ENCODE peak calls at places on chromosomes 12 and 14, in ten cellular contexts. One of them, this sample, is unnamed.
A peak's percentile ranks its signal among the peaks of the same experiment; 100 is the strongest.

GRCh38 chr14:68106456-68106855 is 286.9 kb downstream of the RAD51B start:
- DNase-seq in astrocyte: no peak
- DNase-seq in body of pancreas: no peak
- DNase-seq in PC-3: no peak
- DNase-seq in thoracic aorta: no peak
- DNase-seq in CD8-positive, alpha-beta memory T cell: no peak
- DNase-seq in transverse colon: no peak
- DNase-seq in pancreas: no peak
- DNase-seq in lower lobe of right lung: no peak
- DNase-seq in colonic mucosa: no peak
- DNase-seq in this sample: no peak

GRCh38 chr12:132218915-132219314 is 74.7 kb downstream of the NOC4L start:
- DNase-seq in lower lobe of right lung: no peak
- DNase-seq in PC-3: peak; percentile 64
- DNase-seq in colonic mucosa: no peak
- DNase-seq in thoracic aorta: no peak
- DNase-seq in pancreas: no peak
- DNase-seq in CD8-positive, alpha-beta memory T cell: no peak
- DNase-seq in astrocyte: no peak
- DNase-seq in transverse colon: no peak
- DNase-seq in body of pancreas: no peak
- DNase-seq in this sample: no peak

GRCh38 chr12:64882687-64883086 is 58.2 kb downstream of the TBC1D30 start:
- DNase-seq in PC-3: no peak
- DNase-seq in CD8-positive, alpha-beta memory T cell: no peak
- DNase-seq in lower lobe of right lung: no peak
- DNase-seq in pancreas: no peak
- DNase-seq in thoracic aorta: no peak
- DNase-seq in transverse colon: no peak
- DNase-seq in colonic mucosa: no peak
- DNase-seq in body of pancreas: no peak
- DNase-seq in astrocyte: no peak
- DNase-seq in this sample: no peak

GRCh38 chr14:56733396-56733795 is 76.9 kb downstream of the OTX2 start:
- DNase-seq in body of pancreas: no peak
- DNase-seq in colonic mucosa: no peak
- DNase-seq in lower lobe of right lung: no peak
- DNase-seq in astrocyte: no peak
- DNase-seq in CD8-positive, alpha-beta memory T cell: no peak
- DNase-seq in PC-3: no peak
- DNase-seq in thoracic aorta: no peak
- DNase-seq in transverse colon: no peak
- DNase-seq in pancreas: no peak
- DNase-seq in this sample: no peak

GRCh38 chr14:99229654-99230215 is 42.3 kb downstream of the BCL11B start:
- DNase-seq in transverse colon: no peak
- DNase-seq in CD8-positive, alpha-beta memory T cell: peak; percentile 37
- DNase-seq in astrocyte: peak; percentile 14
- DNase-seq in thoracic aorta: no peak
- DNase-seq in body of pancreas: no peak
- DNase-seq in PC-3: no peak
- DNase-seq in lower lobe of right lung: no peak
- DNase-seq in pancreas: no peak
- DNase-seq in colonic mucosa: no peak
- DNase-seq in this sample: no peak

GRCh38 chr12:76621582-76622024 is 62.0 kb upstream of the OSBPL8 start:
- DNase-seq in CD8-positive, alpha-beta memory T cell: peak; percentile 45
- DNase-seq in pancreas: peak; percentile 79
- DNase-seq in colonic mucosa: peak; percentile 83
- DNase-seq in lower lobe of right lung: peak; percentile 54
- DNase-seq in thoracic aorta: peak; percentile 20
- DNase-seq in PC-3: peak; percentile 85
- DNase-seq in transverse colon: peak; percentile 82
- DNase-seq in astrocyte: peak; percentile 50
- DNase-seq in body of pancreas: peak; percentile 82
- DNase-seq in this sample: peak; percentile 72

GRCh38 chr12:132410296-132410625 is 79.7 kb upstream of the FBRSL1 start:
- DNase-seq in CD8-positive, alpha-beta memory T cell: no peak
- DNase-seq in thoracic aorta: no peak
- DNase-seq in colonic mucosa: no peak
- DNase-seq in astrocyte: no peak
- DNase-seq in pancreas: no peak
- DNase-seq in PC-3: no peak
- DNase-seq in body of pancreas: no peak
- DNase-seq in transverse colon: no peak
- DNase-seq in lower lobe of right lung: no peak
- DNase-seq in this sample: no peak

GRCh38 chr14:96053600-96054381 is 14.6 kb downstream of the C14orf132 start:
- DNase-seq in PC-3: peak; percentile 20
- DNase-seq in transverse colon: peak; percentile 41
- DNase-seq in body of pancreas: no peak
- DNase-seq in astrocyte: peak; percentile 100
- DNase-seq in colonic mucosa: peak; percentile 38
- DNase-seq in lower lobe of right lung: no peak
- DNase-seq in pancreas: no peak
- DNase-seq in CD8-positive, alpha-beta memory T cell: no peak
- DNase-seq in thoracic aorta: peak; percentile 88
- DNase-seq in this sample: peak; percentile 98

GRCh38 chr14:32588448-32589320 is 259.6 kb downstream of the AKAP6 start:
- DNase-seq in transverse colon: no peak
- DNase-seq in PC-3: peak; percentile 77
- DNase-seq in colonic mucosa: no peak
- DNase-seq in CD8-positive, alpha-beta memory T cell: no peak
- DNase-seq in body of pancreas: peak; percentile 15
- DNase-seq in thoracic aorta: no peak
- DNase-seq in pancreas: peak; percentile 13
- DNase-seq in lower lobe of right lung: no peak
- DNase-seq in astrocyte: peak; percentile 40
- DNase-seq in this sample: no peak

GRCh38 chr12:109255377-109255776 is 53.7 kb downstream of the FOXN4 start:
- DNase-seq in pancreas: no peak
- DNase-seq in CD8-positive, alpha-beta memory T cell: no peak
- DNase-seq in body of pancreas: no peak
- DNase-seq in PC-3: peak; percentile 43
- DNase-seq in astrocyte: no peak
- DNase-seq in lower lobe of right lung: no peak
- DNase-seq in thoracic aorta: no peak
- DNase-seq in transverse colon: no peak
- DNase-seq in colonic mucosa: no peak
- DNase-seq in this sample: peak; percentile 31

GRCh38 chr12:109680521-109681030 is 33.0 kb upstream of the FAM222A start:
- DNase-seq in lower lobe of right lung: no peak
- DNase-seq in CD8-positive, alpha-beta memory T cell: no peak
- DNase-seq in body of pancreas: no peak
- DNase-seq in pancreas: peak; percentile 25
- DNase-seq in thoracic aorta: no peak
- DNase-seq in astrocyte: no peak
- DNase-seq in transverse colon: peak; percentile 17
- DNase-seq in colonic mucosa: peak; percentile 56
- DNase-seq in PC-3: peak; percentile 45
- DNase-seq in this sample: no peak

GRCh38 chr12:47736877-47737676 is 11.8 kb upstream of the ENDOU start:
- DNase-seq in colonic mucosa: peak; percentile 65
- DNase-seq in thoracic aorta: peak; percentile 82
- DNase-seq in body of pancreas: peak; percentile 89
- DNase-seq in CD8-positive, alpha-beta memory T cell: no peak
- DNase-seq in transverse colon: peak; percentile 56
- DNase-seq in astrocyte: peak; percentile 15
- DNase-seq in pancreas: peak; percentile 92
- DNase-seq in lower lobe of right lung: peak; percentile 91
- DNase-seq in PC-3: no peak
- DNase-seq in this sample: no peak

GRCh38 chr12:104458645-104459555 is 2.2 kb downstream of the CHST11 start:
- DNase-seq in PC-3: no peak
- DNase-seq in colonic mucosa: peak; percentile 22
- DNase-seq in CD8-positive, alpha-beta memory T cell: no peak
- DNase-seq in body of pancreas: no peak
- DNase-seq in transverse colon: peak; percentile 22
- DNase-seq in lower lobe of right lung: peak; percentile 49
- DNase-seq in astrocyte: peak; percentile 35
- DNase-seq in thoracic aorta: peak; percentile 10
- DNase-seq in pancreas: peak; percentile 22
- DNase-seq in this sample: no peak

GRCh38 chr14:58287607-58288042 is 10.7 kb upstream of the ARID4A start:
- DNase-seq in colonic mucosa: no peak
- DNase-seq in pancreas: no peak
- DNase-seq in body of pancreas: no peak
- DNase-seq in PC-3: no peak
- DNase-seq in lower lobe of right lung: no peak
- DNase-seq in CD8-positive, alpha-beta memory T cell: no peak
- DNase-seq in thoracic aorta: no peak
- DNase-seq in transverse colon: no peak
- DNase-seq in astrocyte: no peak
- DNase-seq in this sample: no peak

GRCh38 chr14:39367387-39367751 is 64.9 kb downstream of the FBXO33 start:
- DNase-seq in CD8-positive, alpha-beta memory T cell: no peak
- DNase-seq in PC-3: no peak
- DNase-seq in pancreas: no peak
- DNase-seq in lower lobe of right lung: no peak
- DNase-seq in body of pancreas: no peak
- DNase-seq in astrocyte: no peak
- DNase-seq in thoracic aorta: no peak
- DNase-seq in colonic mucosa: no peak
- DNase-seq in transverse colon: no peak
- DNase-seq in this sample: no peak

GRCh38 chr12:18837025-18837424 is 99.1 kb downstream of the CAPZA3 start:
- DNase-seq in transverse colon: no peak
- DNase-seq in CD8-positive, alpha-beta memory T cell: no peak
- DNase-seq in PC-3: no peak
- DNase-seq in body of pancreas: no peak
- DNase-seq in pancreas: peak; percentile 51
- DNase-seq in thoracic aorta: no peak
- DNase-seq in colonic mucosa: no peak
- DNase-seq in astrocyte: peak; percentile 22
- DNase-seq in lower lobe of right lung: no peak
- DNase-seq in this sample: no peak

GRCh38 chr12:108955225-108955835 is 65.5 kb downstream of the SVOP start:
- DNase-seq in body of pancreas: peak; percentile 13
- DNase-seq in thoracic aorta: no peak
- DNase-seq in transverse colon: no peak
- DNase-seq in lower lobe of right lung: no peak
- DNase-seq in PC-3: peak; percentile 41
- DNase-seq in colonic mucosa: no peak
- DNase-seq in pancreas: no peak
- DNase-seq in CD8-positive, alpha-beta memory T cell: no peak
- DNase-seq in astrocyte: peak; percentile 26
- DNase-seq in this sample: peak; percentile 11

GRCh38 chr12:59699408-59700144 is 103.7 kb downstream of the SLC16A7 start:
- DNase-seq in body of pancreas: no peak
- DNase-seq in lower lobe of right lung: no peak
- DNase-seq in transverse colon: no peak
- DNase-seq in CD8-positive, alpha-beta memory T cell: no peak
- DNase-seq in thoracic aorta: no peak
- DNase-seq in PC-3: no peak
- DNase-seq in astrocyte: peak; percentile 73
- DNase-seq in pancreas: no peak
- DNase-seq in colonic mucosa: no peak
- DNase-seq in this sample: peak; percentile 71

DNA sequence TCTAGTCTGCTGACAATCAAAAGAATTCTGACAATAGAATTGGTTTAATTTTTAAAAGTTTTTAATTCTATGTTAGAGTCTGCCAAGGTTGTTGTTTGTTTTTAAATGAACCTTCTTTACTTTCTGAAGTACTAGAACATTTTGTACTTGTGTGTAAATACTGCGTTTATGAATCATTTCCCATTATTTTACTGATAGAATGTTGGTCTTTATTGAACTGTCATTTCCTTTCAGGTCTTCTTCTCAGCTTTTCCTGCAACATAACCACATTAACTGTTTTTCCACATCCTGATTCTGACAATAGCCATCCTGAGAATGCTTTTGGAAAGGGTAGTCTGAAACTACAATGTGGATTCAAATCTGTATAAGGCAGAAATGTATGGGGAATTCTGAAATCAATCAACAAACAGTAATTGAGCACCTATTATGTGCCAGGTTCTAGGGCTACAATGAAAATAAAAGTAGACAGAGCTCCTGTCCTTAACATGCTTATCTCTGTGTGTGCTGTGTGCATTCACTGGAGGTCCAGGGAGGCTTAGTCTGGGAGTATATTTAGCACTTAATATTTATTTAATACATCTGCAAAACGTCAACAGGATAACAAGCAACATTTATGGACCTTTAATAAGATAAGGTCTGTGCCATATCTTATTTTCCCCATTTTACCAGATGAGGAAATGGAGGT is 73.1 kb upstream of the SLC38A2 start:
- DNase-seq in pancreas: no peak
- DNase-seq in PC-3: peak; percentile 71
- DNase-seq in body of pancreas: no peak
- DNase-seq in transverse colon: no peak
- DNase-seq in astrocyte: no peak
- DNase-seq in lower lobe of right lung: no peak
- DNase-seq in thoracic aorta: no peak
- DNase-seq in CD8-positive, alpha-beta memory T cell: no peak
- DNase-seq in colonic mucosa: no peak
- DNase-seq in this sample: no peak
- H3K27ac ChIP-seq in pancreas: no peak overlapping the region
- H3K27ac ChIP-seq in PC-3: peak overlapping the region; percentile 76
- H3K27ac ChIP-seq in body of pancreas: peak overlapping the region; percentile 42
- H3K27ac ChIP-seq in transverse colon: no peak overlapping the region
- H3K27ac ChIP-seq in astrocyte: no peak overlapping the region
- H3K27ac ChIP-seq in lower lobe of right lung: no peak overlapping the region
- H3K27ac ChIP-seq in thoracic aorta: no peak overlapping the region
- H3K27ac ChIP-seq in CD8-positive, alpha-beta memory T cell: no peak overlapping the region
- H3K27ac ChIP-seq in colonic mucosa: no peak overlapping the region
- H3K27ac ChIP-seq in this sample: peak overlapping the region; percentile 6

GRCh38 chr12:53804429-53804828 is 52.6 kb upstream of the CISTR start:
- DNase-seq in colonic mucosa: no peak
- DNase-seq in CD8-positive, alpha-beta memory T cell: no peak
- DNase-seq in thoracic aorta: no peak
- DNase-seq in body of pancreas: no peak
- DNase-seq in transverse colon: no peak
- DNase-seq in astrocyte: no peak
- DNase-seq in PC-3: peak; percentile 95
- DNase-seq in pancreas: no peak
- DNase-seq in lower lobe of right lung: no peak
- DNase-seq in this sample: no peak
- H3K27ac ChIP-seq in colonic mucosa: no peak overlapping the region
- H3K27ac ChIP-seq in CD8-positive, alpha-beta memory T cell: no peak overlapping the region
- H3K27ac ChIP-seq in thoracic aorta: no peak overlapping the region
- H3K27ac ChIP-seq in body of pancreas: no peak overlapping the region
- H3K27ac ChIP-seq in transverse colon: no peak overlapping the region
- H3K27ac ChIP-seq in astrocyte: no peak overlapping the region
- H3K27ac ChIP-seq in PC-3: peak overlapping the region; percentile 75
- H3K27ac ChIP-seq in pancreas: no peak overlapping the region
- H3K27ac ChIP-seq in lower lobe of right lung: no peak overlapping the region
- H3K27ac ChIP-seq in this sample: no peak overlapping the region

GRCh38 chr12:117000316-117000715 is 89.6 kb downstream of the FBXW8 start:
- DNase-seq in CD8-positive, alpha-beta memory T cell: no peak
- DNase-seq in thoracic aorta: no peak
- DNase-seq in colonic mucosa: no peak
- DNase-seq in body of pancreas: no peak
- DNase-seq in astrocyte: no peak
- DNase-seq in pancreas: no peak
- DNase-seq in transverse colon: no peak
- DNase-seq in PC-3: no peak
- DNase-seq in lower lobe of right lung: no peak
- DNase-seq in this sample: no peak
- H3K27ac ChIP-seq in CD8-positive, alpha-beta memory T cell: no peak overlapping the region
- H3K27ac ChIP-seq in thoracic aorta: no peak overlapping the region
- H3K27ac ChIP-seq in colonic mucosa: no peak overlapping the region
- H3K27ac ChIP-seq in body of pancreas: no peak overlapping the region
- H3K27ac ChIP-seq in astrocyte: no peak overlapping the region
- H3K27ac ChIP-seq in pancreas: no peak overlapping the region
- H3K27ac ChIP-seq in transverse colon: no peak overlapping the region
- H3K27ac ChIP-seq in PC-3: no peak overlapping the region
- H3K27ac ChIP-seq in lower lobe of right lung: no peak overlapping the region
- H3K27ac ChIP-seq in this sample: no peak overlapping the region

GRCh38 chr14:101830271-101830670 is 68.8 kb downstream of the PPP2R5C start:
- DNase-seq in PC-3: no peak
- DNase-seq in astrocyte: no peak
- DNase-seq in pancreas: no peak
- DNase-seq in colonic mucosa: no peak
- DNase-seq in thoracic aorta: no peak
- DNase-seq in CD8-positive, alpha-beta memory T cell: no peak
- DNase-seq in transverse colon: no peak
- DNase-seq in lower lobe of right lung: no peak
- DNase-seq in body of pancreas: no peak
- DNase-seq in this sample: no peak
- H3K27ac ChIP-seq in PC-3: no peak overlapping the region
- H3K27ac ChIP-seq in astrocyte: no peak overlapping the region
- H3K27ac ChIP-seq in pancreas: no peak overlapping the region
- H3K27ac ChIP-seq in colonic mucosa: no peak overlapping the region
- H3K27ac ChIP-seq in thoracic aorta: no peak overlapping the region
- H3K27ac ChIP-seq in CD8-positive, alpha-beta memory T cell: no peak overlapping the region
- H3K27ac ChIP-seq in transverse colon: peak overlapping the region; percentile 87
- H3K27ac ChIP-seq in lower lobe of right lung: no peak overlapping the region
- H3K27ac ChIP-seq in body of pancreas: no peak overlapping the region
- H3K27ac ChIP-seq in this sample: no peak overlapping the region

This sample was measured in brain microvascular endothelial cell.